ENCODE peak calls at places on chromosomes 1 and 21, in eight cellular contexts. M is substantia nigra, J is left lung, T is ovary, K is dorsolateral prefrontal cortex, F is fibroblast of lung, R is K562, W is psoas muscle. U is an unnamed sample.

GRCh38 chr1:44031051-44031899 is at the start of gene SLC6A9:
- DNase-seq in J (no peak), M (peak), F (peak), K (no peak), W (no peak), R (peak), T (peak), U (peak)

GRCh38 chr1:53380296-53380695 is 52.4 kb upstream of the LRP8 start:
- DNase-seq in W (no peak), T (no peak), M (no peak), K (no peak), R (no peak), F (no peak), J (no peak), U (peak)

GRCh38 chr1:21940492-21940891 is 3.4 kb upstream of the HSPG2 start:
- DNase-seq in R (no peak), K (no peak), W (no peak), J (no peak), M (no peak), T (no peak), F (no peak), U (no peak)

GRCh38 chr1:153667439-153667838 is 3.4 kb downstream of the ILF2 start:
- DNase-seq in F (no peak), J (no peak), T (no peak), K (no peak), W (no peak), M (no peak), R (no peak), U (no peak)

GRCh38 chr21:15967661-15968060 is 237.9 kb downstream of the USP25 start:
- DNase-seq in W (no peak), J (no peak), F (peak), K (no peak), M (no peak), R (no peak), T (no peak), U (no peak)

GRCh38 chr1:152836881-152837280 is 5.8 kb upstream of the LCE6A start:
- DNase-seq in T (no peak), J (no peak), W (no peak), K (no peak), F (no peak), R (no peak), M (no peak), U (no peak)

GRCh38 chr1:207152792-207153434 is 48.9 kb downstream of the C4BPA start:
- DNase-seq in M (no peak), J (no peak), T (no peak), W (no peak), F (no peak), K (no peak), R (peak), U (no peak)

GRCh38 chr1:175984813-175985212 is 222.3 kb downstream of the COP1 start:
- DNase-seq in R (no peak), F (no peak), J (no peak), M (no peak), W (no peak), T (no peak), K (no peak), U (no peak)

GRCh38 chr1:236760480-236760879 is 34.6 kb upstream of the MTR start:
- DNase-seq in F (no peak), M (no peak), J (no peak), W (no peak), K (no peak), R (no peak), T (no peak), U (no peak)

GRCh38 chr1:162846256-162847212 is 14.4 kb downstream of the CCDC190 start:
- DNase-seq in R (no peak), J (peak), K (no peak), F (peak), W (no peak), M (no peak), T (no peak), U (no peak)

GRCh38 chr1:66247415-66248208 is 286.3 kb upstream of the SGIP1 start:
- DNase-seq in F (no peak), T (no peak), W (no peak), K (no peak), J (no peak), R (no peak), M (no peak), U (no peak)

GRCh38 chr21:15289896-15290841 is 225.4 kb upstream of the NRIP1 start:
- DNase-seq in W (peak), R (peak), M (peak), J (peak), K (no peak), F (no peak), T (peak), U (peak)

DNA sequence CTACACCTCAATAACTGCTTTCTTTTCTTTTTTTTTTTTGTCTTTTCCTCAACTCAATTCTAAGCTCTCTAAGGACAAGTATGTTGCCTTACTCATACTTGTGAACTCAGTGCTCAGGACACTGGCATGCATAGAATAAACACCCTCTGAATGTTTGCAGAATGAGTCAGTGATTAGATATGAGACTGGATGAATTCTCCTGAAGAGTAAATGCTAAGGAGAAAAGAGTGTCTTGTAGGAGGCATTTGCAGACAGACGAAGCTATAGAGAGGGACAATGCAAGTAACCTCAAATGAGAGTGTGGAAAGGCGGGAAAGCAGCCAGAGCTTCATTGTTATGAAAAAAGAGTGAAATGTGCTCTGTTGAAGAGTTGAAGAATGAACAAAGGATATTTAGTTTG is 166.0 kb upstream of the DPYD start:
- DNase-seq in T (no peak), M (no peak), R (no peak), K (no peak), F (peak), W (no peak), J (no peak), U (no peak)
- H3K27ac ChIP-seq in T (no peak), M (no peak), R (no peak), K (no peak), F (peak), W (no peak), J (no peak), U (no peak)

DNA sequence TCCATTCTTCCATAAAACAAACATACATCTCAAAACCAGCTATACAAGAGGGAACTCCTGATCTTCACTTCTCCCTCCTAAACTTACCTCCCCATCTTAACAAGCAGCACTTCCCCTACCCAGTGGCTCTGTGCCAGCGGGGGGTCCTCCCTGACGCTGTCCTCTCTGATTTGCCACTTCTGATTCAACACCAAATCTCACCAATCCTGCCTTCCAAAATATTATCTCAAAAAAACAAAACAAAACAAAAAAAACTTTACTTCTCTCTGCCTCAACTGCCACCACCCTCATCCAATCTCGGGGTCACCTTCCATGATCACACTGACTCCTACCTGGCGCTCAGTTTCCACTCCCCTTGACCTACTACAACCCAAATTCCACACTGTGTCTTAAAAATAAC is 72.8 kb downstream of the SLC45A1 start:
- DNase-seq in M (no peak), K (no peak), R (peak), F (no peak), W (no peak), T (no peak), J (no peak), U (no peak)
- H3K27ac ChIP-seq in M (no peak), K (no peak), R (no peak), F (no peak), W (peak), T (no peak), J (no peak), U (no peak)

GRCh38 chr1:8506995-8507615 is 189.2 kb downstream of the SLC45A1 start:
- DNase-seq in R (no peak), F (no peak), J (no peak), T (peak), W (no peak), M (no peak), K (no peak), U (no peak)

GRCh38 chr1:8506447-8506846 is 188.5 kb downstream of the SLC45A1 start:
- DNase-seq in T (no peak), K (no peak), M (no peak), J (no peak), R (no peak), W (no peak), F (no peak), U (no peak)

GRCh38 chr1:8509579-8509978 is 191.7 kb downstream of the SLC45A1 start:
- DNase-seq in F (no peak), R (no peak), W (no peak), T (no peak), M (no peak), K (no peak), J (no peak), U (no peak)

GRCh38 chr1:8512504-8512903 is 194.6 kb downstream of the SLC45A1 start:
- DNase-seq in M (no peak), F (no peak), T (no peak), J (no peak), R (no peak), W (no peak), K (no peak), U (no peak)

GRCh38 chr1:8510041-8510823 is 192.3 kb downstream of the SLC45A1 start:
- DNase-seq in M (no peak), F (peak), K (no peak), W (no peak), R (no peak), T (peak), J (no peak), U (no peak)
- H3K27ac ChIP-seq in M (peak), F (peak), K (peak), W (peak), R (no peak), T (peak), J (peak), U (peak)

GRCh38 chr1:198903203-198903602 is 264.4 kb downstream of the PTPRC start:
- DNase-seq in F (no peak), T (no peak), K (peak), W (no peak), J (no peak), M (peak), R (no peak), U (no peak)
- H3K27ac ChIP-seq in F (no peak), T (no peak), K (peak), W (no peak), J (no peak), M (no peak), R (no peak), U (no peak)

DNA sequence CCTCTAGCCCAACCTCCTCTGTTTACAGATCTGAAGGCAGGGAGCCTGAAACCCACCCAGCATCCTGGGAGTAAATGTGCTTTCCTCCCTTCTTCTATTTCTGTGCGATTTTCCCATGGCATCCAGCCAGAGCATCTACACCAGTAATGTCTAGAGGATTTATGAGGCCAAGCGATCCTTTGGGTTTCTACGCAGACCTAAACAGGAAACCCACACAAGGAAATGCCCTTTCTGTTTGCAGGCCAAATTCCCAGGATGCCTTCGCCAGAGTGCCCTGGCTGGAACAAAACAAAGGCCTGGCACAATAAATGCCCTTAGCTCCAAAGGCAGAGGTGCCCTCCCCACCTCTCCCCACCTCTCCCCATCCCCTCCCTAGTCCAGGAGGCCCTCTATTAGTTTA is 110.5 kb upstream of the CDC42BPA start:
- DNase-seq in T (no peak), K (no peak), J (no peak), F (peak), M (no peak), W (no peak), R (no peak), U (no peak)
- H3K27ac ChIP-seq in T (no peak), K (peak), J (peak), F (no peak), M (peak), W (peak), R (no peak), U (no peak)

DNA sequence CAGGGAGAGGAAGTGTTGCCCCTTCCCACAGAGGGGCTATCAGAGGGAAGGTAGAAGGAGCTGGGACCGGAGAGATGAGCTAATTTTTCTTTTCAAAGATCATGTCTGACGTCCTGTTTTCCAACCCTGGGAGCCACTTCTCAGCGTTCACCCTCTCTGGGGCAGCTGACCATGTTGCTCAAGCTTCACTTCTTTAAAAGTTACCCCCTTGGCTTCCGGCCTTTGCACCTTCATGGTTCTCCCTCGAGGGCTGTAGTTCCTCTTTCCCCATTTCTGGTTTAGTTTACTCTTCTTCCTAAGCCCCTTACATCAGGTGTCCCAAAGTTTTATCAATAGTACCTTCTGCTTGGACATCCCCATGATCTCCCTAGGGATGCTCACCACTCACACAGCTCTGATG is 23.8 kb upstream of the CSF1 start:
- DNase-seq in F (no peak), W (no peak), T (no peak), M (no peak), J (no peak), K (no peak), R (no peak), U (no peak)
- H3K27ac ChIP-seq in F (no peak), W (no peak), T (no peak), M (no peak), J (peak), K (no peak), R (no peak), U (no peak)

U was measured in upper lobe of right lung.